ENCODE peak calls at places on chromosomes 4 and X, in six cellular contexts. Q, D, Z, I, A and J are unnamed samples.

GRCh38 chr4:56979674-56980073 is 978 bp downstream of the POLR2B start:
- DNase-seq in D (no peak), A (peak), Z (no peak), Q (no peak), I (no peak), J (peak)

GRCh38 chr4:83657336-83657735 is 121.4 kb downstream of the GPAT3 start:
- DNase-seq in D (no peak), Q (no peak), Z (no peak), A (no peak), I (no peak), J (no peak)

GRCh38 chr4:150582101-150582565 is at the start of gene MAB21L2:
- DNase-seq in Q (no peak), Z (no peak), I (no peak), D (peak), A (no peak), J (no peak)

GRCh38 chr4:151692443-151692782 is 68.4 kb downstream of the GATB start:
- DNase-seq in I (no peak), D (no peak), Z (no peak), A (no peak), Q (no peak), J (no peak)

GRCh38 chrX:75155454-75155829 is 641 bp downstream of the ABCB7 start:
- DNase-seq in Q (no peak), A (peak), D (no peak), Z (no peak), I (peak), J (no peak)

GRCh38 chr4:158315706-158316105 is 105.4 kb downstream of the TMEM144 start:
- DNase-seq in I (no peak), A (no peak), Q (no peak), D (no peak), Z (no peak), J (no peak)

GRCh38 chr4:38230121-38230728 is 270.0 kb downstream of the PTTG2 start:
- DNase-seq in Z (no peak), I (no peak), A (no peak), D (no peak), Q (no peak), J (peak)

GRCh38 chrX:45771560-45772340 is 571.1 kb upstream of the DIPK2B start:
- DNase-seq in Q (no peak), Z (no peak), I (no peak), A (peak), D (no peak), J (peak)

GRCh38 chr4:154018659-154019058 is 229.8 kb upstream of the SFRP2 start:
- DNase-seq in I (no peak), A (no peak), D (no peak), Z (no peak), Q (no peak), J (no peak)

GRCh38 chr4:1535926-1536578 is 129.8 kb upstream of the NKX1-1 start:
- DNase-seq in A (no peak), I (no peak), D (no peak), Q (no peak), Z (no peak), J (no peak)

GRCh38 chr4:35652197-35652596 is 592.1 kb downstream of the ARAP2 start:
- DNase-seq in I (no peak), Z (no peak), Q (no peak), D (no peak), A (no peak), J (no peak)

GRCh38 chrX:9163153-9163790 is 129.3 kb upstream of the FAM9B start:
- DNase-seq in Z (no peak), D (no peak), A (no peak), I (no peak), Q (no peak), J (no peak)

GRCh38 chr4:23333556-23333945 is 556.3 kb downstream of the PPARGC1A start:
- DNase-seq in Z (no peak), I (no peak), D (no peak), Q (no peak), A (no peak), J (no peak)

GRCh38 chrX:2502668-2503519 is 2.1 kb upstream of the DHRSX start:
- DNase-seq in Q (no peak), A (no peak), I (no peak), D (no peak), Z (no peak), J (peak)

GRCh38 chr4:141768954-141769353 is 132.6 kb downstream of the IL15 start:
- DNase-seq in I (no peak), Z (no peak), D (no peak), Q (no peak), A (no peak), J (no peak)

GRCh38 chr4:184937745-184938144 is 80.5 kb upstream of the HELT start:
- DNase-seq in Q (no peak), I (no peak), D (no peak), A (no peak), Z (no peak), J (peak)

GRCh38 chrX:153868576-153869472 is 17.1 kb downstream of the L1CAM start:
- DNase-seq in I (no peak), A (no peak), Z (no peak), Q (no peak), D (no peak), J (no peak)

GRCh38 chrX:120755066-120755846 is 120.4 kb downstream of the CT47B1 start:
- DNase-seq in I (no peak), D (no peak), Z (no peak), A (peak), Q (no peak), J (peak)

GRCh38 chr4:125387770-125388169 is 73.0 kb downstream of the FAT4 start:
- DNase-seq in I (no peak), Z (no peak), Q (no peak), A (no peak), D (no peak), J (no peak)

GRCh38 chr4:1233641-1234277 is 15.2 kb downstream of the CTBP1 start:
- DNase-seq in Z (no peak), I (no peak), A (no peak), D (peak), Q (peak), J (no peak)

GRCh38 chrX:123859409-123859827 is 435 bp upstream of the XIAP start:
- DNase-seq in I (no peak), Q (no peak), A (no peak), Z (no peak), D (no peak), J (peak)

GRCh38 chr4:56619160-56619559 is 61.9 kb downstream of the HOPX start:
- DNase-seq in D (no peak), A (peak), Q (no peak), I (peak), Z (no peak), J (no peak)

GRCh38 chr4:86586160-86586572 is 7.9 kb upstream of the PTPN13 start:
- DNase-seq in Z (no peak), A (no peak), D (no peak), Q (no peak), I (no peak), J (no peak)

GRCh38 chrX:20829665-20830481 is 544.3 kb upstream of the CNKSR2 start:
- DNase-seq in Q (no peak), I (no peak), Z (no peak), D (no peak), A (no peak), J (no peak)

GRCh38 chr4:186761281-186761897 is 37.7 kb upstream of the FAT1 start:
- DNase-seq in Q (no peak), A (no peak), Z (no peak), I (no peak), D (no peak), J (no peak)

GRCh38 chr4:40003986-40004385 is 26.3 kb upstream of the PDS5A start:
- DNase-seq in A (no peak), I (no peak), Q (no peak), D (no peak), Z (no peak), J (no peak)

GRCh38 chr4:156642161-156642560 is 329.4 kb downstream of the PDGFC start:
- DNase-seq in Q (no peak), Z (no peak), A (no peak), D (no peak), I (no peak), J (no peak)

GRCh38 chrX:2521927-2522386 is 21.2 kb upstream of the DHRSX start:
- DNase-seq in I (peak), Q (no peak), D (no peak), A (peak), Z (no peak), J (no peak)

GRCh38 chr4:75718529-75718928 is 5.8 kb upstream of the USO1 start:
- DNase-seq in I (no peak), D (no peak), A (no peak), Z (no peak), Q (no peak), J (no peak)

GRCh38 chr4:106507440-106507839 is 138.9 kb upstream of the GIMD1 start:
- DNase-seq in A (no peak), I (no peak), Q (no peak), D (no peak), Z (no peak), J (no peak)

GRCh38 chr4:114378306-114378903 is 220.2 kb upstream of the UGT8 start:
- DNase-seq in D (no peak), Z (no peak), Q (no peak), A (no peak), I (no peak), J (no peak)
- TF ChIP-seq CTCF in D (no peak), Z (no peak), Q (no peak), A (no peak), I (no peak), J (no peak)

GRCh38 chrX:18899796-18900380 is 84.0 kb downstream of the PHKA2 start:
- DNase-seq in Q (no peak), D (no peak), Z (no peak), A (no peak), I (no peak), J (no peak)
- TF ChIP-seq CTCF in Q (no peak), D (no peak), Z (no peak), A (no peak), I (peak), J (no peak)

GRCh38 chr4:55554453-55555030 is 7.8 kb upstream of the CLOCK start:
- DNase-seq in I (no peak), Q (no peak), Z (no peak), D (no peak), A (peak), J (no peak)
- TF ChIP-seq CTCF in I (peak), Q (no peak), Z (no peak), D (peak), A (peak), J (peak)

GRCh38 chr4:42654606-42655005 is 2.3 kb downstream of the ATP8A1 start:
- DNase-seq in I (no peak), A (no peak), Q (no peak), Z (peak), D (no peak), J (no peak)
- TF ChIP-seq CTCF in I (no peak), A (no peak), Q (no peak), Z (no peak), D (no peak), J (no peak)

DNA sequence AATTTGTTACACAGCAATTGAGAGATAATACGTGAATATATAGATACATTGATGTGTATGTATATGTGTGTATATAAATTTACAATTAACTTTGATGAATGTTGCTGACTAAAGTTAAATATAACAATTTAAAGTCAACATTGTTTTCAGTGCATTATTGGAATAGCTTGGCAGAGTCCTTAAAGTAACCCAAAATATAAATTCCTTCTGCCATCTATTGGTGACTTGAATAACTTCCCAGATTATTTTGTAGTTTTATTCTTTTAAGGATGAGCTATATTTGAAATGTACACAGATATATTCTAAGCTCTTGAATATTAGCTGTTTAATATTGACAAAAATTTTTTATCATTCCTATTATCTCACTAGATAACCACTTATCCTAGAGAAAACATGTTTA is 298.2 kb upstream of the FSTL5 start:
- DNase-seq in Z (no peak), Q (no peak), A (peak), D (no peak), I (no peak), J (no peak)
- TF ChIP-seq CTCF in Z (no peak), Q (no peak), A (peak), D (no peak), I (no peak), J (peak)

GRCh38 chrX:11908371-11908770 is 150.3 kb downstream of the MSL3 start:
- DNase-seq in Z (no peak), Q (no peak), A (no peak), D (no peak), I (peak), J (no peak)
- TF ChIP-seq CTCF in Z (no peak), Q (no peak), A (peak), D (no peak), I (peak), J (no peak)

DNA sequence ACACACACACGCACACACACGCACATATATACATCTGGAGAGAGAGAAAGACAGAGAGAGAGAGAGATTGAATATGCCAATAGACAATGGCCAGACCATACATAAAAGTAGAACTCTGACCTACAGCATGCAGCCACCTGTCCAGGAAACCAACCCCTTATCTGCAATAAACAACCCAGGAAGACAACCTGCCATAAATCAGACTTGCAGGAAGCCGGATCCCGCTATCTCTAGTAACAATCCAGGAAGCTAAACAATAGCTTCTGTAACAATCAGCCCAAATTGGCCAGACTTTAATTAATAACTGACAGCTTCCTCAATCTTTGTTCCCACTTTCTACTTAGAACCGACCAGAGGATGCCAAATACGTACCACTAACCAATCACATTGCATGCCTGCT is 173.2 kb downstream of the LDB2 start:
- DNase-seq in Z (no peak), Q (no peak), I (no peak), D (no peak), A (no peak), J (no peak)
- TF ChIP-seq CTCF in Z (no peak), Q (no peak), I (no peak), D (no peak), A (no peak), J (no peak)

GRCh38 chr4:112979881-112980421 is 69.5 kb upstream of the ANK2 start:
- DNase-seq in Q (no peak), I (no peak), A (no peak), Z (no peak), D (no peak), J (no peak)

GRCh38 chr4:112978691-112979472 is 70.6 kb upstream of the ANK2 start:
- DNase-seq in Z (no peak), A (no peak), D (no peak), I (no peak), Q (no peak), J (no peak)

DNA sequence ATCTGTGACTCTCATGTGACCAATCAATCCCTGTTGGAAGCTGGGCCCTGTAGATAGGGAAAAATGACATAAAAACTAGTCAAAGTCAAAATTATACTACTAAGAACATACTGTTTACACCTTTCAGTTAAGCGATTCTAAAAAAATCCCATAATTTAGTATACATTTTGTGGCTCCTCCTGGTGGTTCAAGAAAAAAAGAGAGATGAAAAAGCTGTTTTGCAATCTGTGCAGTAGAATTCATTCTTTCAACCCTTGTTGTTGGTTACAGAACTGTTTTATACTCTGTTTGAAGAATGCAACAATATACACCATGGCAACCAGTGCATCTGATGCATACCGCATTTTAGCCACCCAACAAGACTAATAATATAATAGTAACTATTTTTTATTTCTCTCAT is 66.8 kb upstream of the ANK2 start:
- DNase-seq in Q (no peak), Z (no peak), I (no peak), A (no peak), D (no peak), J (no peak)
- TF ChIP-seq CTCF in Q (no peak), Z (no peak), I (no peak), A (no peak), D (no peak), J (no peak)